ENCODE peak calls at places on chromosomes 4 and X, in four cellular contexts. H, D, R and I are unnamed samples.
A peak's percentile ranks its signal among the peaks of the same experiment; 100 is the strongest.

GRCh38 chr4:185573651-185574199 is 38.4 kb upstream of the PDLIM3 start:
- DNase-seq in D (peak; percentile 60), R (peak; percentile 36), H (no peak), I (peak; percentile 41)

GRCh38 chrX:16664059-16664458 is 14.1 kb downstream of the S100G start:
- DNase-seq in D (no peak), R (no peak), H (no peak), I (no peak)

GRCh38 chrX:150219374-150220185 is 143.5 kb upstream of the MAMLD1 start:
- DNase-seq in R (no peak), D (no peak), H (no peak), I (peak; percentile 15)

GRCh38 chr4:99324978-99325377 is 3.8 kb upstream of the ADH1B start:
- DNase-seq in R (no peak), D (no peak), H (no peak), I (no peak)

GRCh38 chr4:128635141-128635911 is 174.2 kb upstream of the JADE1 start:
- DNase-seq in H (no peak), D (peak; percentile 41), R (no peak), I (no peak)

GRCh38 chr4:1458581-1458980 is 52.3 kb upstream of the NKX1-1 start:
- DNase-seq in D (no peak), R (peak; percentile 15), H (no peak), I (no peak)

GRCh38 chrX:39816871-39817731 is 280.7 kb downstream of the BCOR start:
- DNase-seq in R (no peak), D (peak; percentile 34), H (no peak), I (peak; percentile 57)

GRCh38 chr4:186650401-186651180 is 73.1 kb downstream of the FAT1 start:
- DNase-seq in H (no peak), R (no peak), D (no peak), I (no peak)

GRCh38 chr4:123397276-123398150 is 918 bp downstream of the SPRY1 start:
- DNase-seq in R (peak; percentile 65), H (no peak), D (no peak), I (peak; percentile 66)

GRCh38 chrX:120463241-120463640 is 5.9 kb downstream of the LAMP2 start:
- DNase-seq in R (no peak), H (no peak), D (no peak), I (no peak)

GRCh38 chr4:15020502-15021286 is 18.4 kb downstream of the CPEB2 start:
- DNase-seq in H (peak; percentile 25), R (peak; percentile 4), D (no peak), I (no peak)

GRCh38 chr4:99945718-99946345 is 586 bp downstream of the DNAJB14 start:
- DNase-seq in D (peak; percentile 47), R (peak; percentile 68), H (no peak), I (peak; percentile 60)

GRCh38 chr4:16034010-16034829 is 49.6 kb downstream of the PROM1 start:
- DNase-seq in D (no peak), R (no peak), H (no peak), I (no peak)

GRCh38 chr4:16032871-16033505 is 50.8 kb downstream of the PROM1 start:
- DNase-seq in D (no peak), R (no peak), H (no peak), I (no peak)

GRCh38 chr4:16029886-16030285 is 53.9 kb downstream of the PROM1 start:
- DNase-seq in D (no peak), R (no peak), H (no peak), I (no peak)

GRCh38 chr4:16031554-16032381 is 52.1 kb downstream of the PROM1 start:
- DNase-seq in H (no peak), D (no peak), R (no peak), I (no peak)

DNA sequence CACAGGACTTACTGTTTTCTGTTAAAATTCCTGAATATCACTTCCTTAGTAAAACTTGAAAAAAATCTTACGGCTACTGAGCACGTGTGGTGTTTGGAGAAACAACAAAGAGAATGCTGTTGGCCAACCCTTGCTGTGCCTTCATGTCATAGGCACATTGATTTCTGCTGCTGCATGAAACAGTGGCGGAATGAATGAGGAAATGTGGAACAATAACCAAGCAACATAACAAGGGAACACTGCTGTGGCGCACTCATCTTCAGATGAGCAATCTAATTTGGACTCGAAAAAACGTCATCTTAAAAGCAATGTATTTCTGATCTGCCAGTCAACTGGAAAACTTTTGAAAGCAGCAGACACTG is 51.5 kb downstream of the PROM1 start:
- DNase-seq in H (no peak), R (no peak), D (no peak), I (no peak)
- TF ChIP-seq USF1 in H (no peak), R (no peak), D (no peak), I (no peak)

DNA sequence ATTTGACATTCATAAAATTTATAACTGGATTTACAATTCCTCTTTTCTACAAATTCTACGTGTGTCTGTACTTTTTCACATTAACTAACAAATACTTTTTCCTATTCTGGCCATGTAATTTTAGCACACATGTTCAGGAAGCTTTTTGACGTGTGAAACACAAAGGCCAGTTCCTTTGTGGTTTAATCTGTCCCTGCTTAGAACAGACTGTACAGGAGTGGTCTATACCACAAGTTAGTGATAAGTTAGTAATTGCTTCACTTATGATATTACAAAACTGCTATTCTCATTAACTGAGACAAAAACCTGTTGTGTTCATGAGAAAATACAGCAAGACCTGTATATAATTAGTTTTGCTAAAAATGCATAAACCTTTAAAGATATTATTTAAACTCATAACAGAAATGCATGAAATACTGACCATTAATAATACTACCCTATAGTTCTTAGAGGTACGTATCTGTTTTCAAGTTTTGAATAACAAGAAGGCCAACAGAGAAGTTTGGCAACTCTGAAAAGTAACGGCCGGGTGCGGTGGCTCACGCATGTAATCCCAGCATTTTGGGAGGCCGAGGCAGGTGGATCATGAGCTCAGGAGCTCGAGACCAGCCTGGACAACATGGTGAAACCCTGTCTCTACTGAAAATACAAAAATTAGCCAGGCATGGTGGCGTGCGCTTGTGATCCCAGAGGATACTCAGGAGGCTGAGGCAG is 13.7 kb upstream of the AREG start:
- DNase-seq in D (no peak), H (peak; percentile 23), R (no peak), I (no peak)
- TF ChIP-seq USF1 in D (no peak), H (no peak), R (no peak), I (no peak)

GRCh38 chr4:173399016-173399415 is at the start of gene SCRG1:
- DNase-seq in H (no peak), D (no peak), R (no peak), I (peak; percentile 21)

GRCh38 chr4:173391691-173392090 is 7.2 kb downstream of the SCRG1 start:
- DNase-seq in D (no peak), R (no peak), H (no peak), I (no peak)

GRCh38 chr4:173398251-173398650 is 665 bp downstream of the SCRG1 start:
- DNase-seq in D (no peak), R (no peak), H (no peak), I (no peak)

GRCh38 chr4:173403051-173403450 is 4.1 kb upstream of the SCRG1 start:
- DNase-seq in R (no peak), D (no peak), H (no peak), I (no peak)

DNA sequence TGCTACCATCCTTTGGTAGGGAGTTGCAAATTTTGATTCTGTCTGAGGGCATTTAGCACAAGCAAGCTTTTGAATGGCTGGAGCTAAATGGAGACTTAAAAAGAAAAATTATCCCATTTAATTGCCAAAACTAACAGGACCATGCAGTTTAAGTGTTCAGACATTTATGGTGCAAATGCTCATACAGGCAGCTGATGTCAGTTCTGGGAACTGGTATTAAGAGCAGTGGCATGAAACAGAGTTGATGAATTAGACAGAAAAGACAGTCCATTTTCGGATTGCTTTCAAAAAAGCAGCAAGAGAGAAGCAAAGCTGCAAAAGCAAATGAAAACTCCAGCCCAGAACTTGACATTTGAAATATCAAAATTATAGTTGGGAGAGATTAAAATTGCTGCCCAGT is 1.3 kb downstream of the SCRG1 start:
- DNase-seq in H (no peak), R (no peak), D (no peak), I (no peak)
- TF ChIP-seq USF1 in H (no peak), R (no peak), D (no peak), I (no peak)

GRCh38 chr4:2834001-2834921 is 9.4 kb upstream of the ADD1 start:
- DNase-seq in H (no peak), D (no peak), R (no peak), I (no peak)
- TF ChIP-seq USF1 in H (no peak), D (no peak), R (no peak), I (no peak)

DNA sequence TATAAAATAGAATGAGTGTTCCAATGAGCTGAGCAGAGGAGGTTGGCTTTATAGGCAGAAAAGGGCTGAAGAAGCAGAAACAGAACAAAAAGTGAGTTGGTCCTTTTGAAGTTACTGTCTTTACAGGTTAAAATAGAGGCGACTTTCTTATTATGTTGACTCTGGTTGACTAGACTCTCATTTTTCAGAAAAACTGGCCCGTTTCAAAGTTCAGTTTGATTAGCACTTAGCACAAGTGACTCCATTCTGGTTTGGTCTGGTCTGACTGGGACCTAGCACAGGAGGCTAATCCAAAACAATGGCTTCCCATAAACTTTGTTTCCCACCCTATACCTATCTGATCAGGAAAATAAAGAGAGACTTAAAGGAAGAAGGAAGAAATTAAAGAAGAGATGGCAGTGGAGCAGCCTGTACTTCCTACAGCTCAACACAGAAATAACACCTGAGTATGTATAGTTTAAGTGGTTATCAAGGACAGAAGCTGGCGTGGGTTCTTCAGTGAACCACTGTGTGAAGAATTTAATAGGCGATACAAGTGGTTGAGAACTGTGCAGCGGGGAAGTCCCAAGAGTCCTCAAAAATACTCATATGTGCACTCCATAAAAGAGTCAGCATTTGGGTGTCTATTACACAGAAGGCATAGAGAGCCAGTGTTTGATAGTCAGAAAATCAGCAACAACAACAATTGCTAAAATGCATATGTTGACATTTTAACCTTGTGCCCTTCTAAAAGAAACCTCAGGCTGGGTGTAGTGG is 554.8 kb upstream of the HTR2C start:
- DNase-seq in H (no peak), D (no peak), R (no peak), I (no peak)
- TF ChIP-seq USF1 in H (no peak), D (no peak), R (no peak), I (no peak)

GRCh38 chrX:51456814-51457213 is 39.6 kb downstream of the NUDT11 start:
- DNase-seq in D (no peak), H (no peak), R (no peak), I (no peak)

GRCh38 chrX:51456246-51456645 is 40.1 kb downstream of the NUDT11 start:
- DNase-seq in H (no peak), D (no peak), R (no peak), I (peak; percentile 36)

GRCh38 chrX:51463322-51463721 is 33.1 kb downstream of the NUDT11 start:
- DNase-seq in R (no peak), D (no peak), H (no peak), I (no peak)

GRCh38 chrX:51461053-51462050 is 35.0 kb downstream of the NUDT11 start:
- DNase-seq in D (peak; percentile 17), R (peak; percentile 25), H (no peak), I (peak; percentile 28)

GRCh38 chrX:51459125-51459524 is 37.3 kb downstream of the NUDT11 start:
- DNase-seq in H (no peak), R (no peak), D (peak; percentile 5), I (peak; percentile 19)
- TF ChIP-seq USF1 in H (no peak), R (no peak), D (no peak), I (no peak)

GRCh38 chr4:167176723-167177367 is 57.4 kb downstream of the SPOCK3 start:
- DNase-seq in R (no peak), H (no peak), D (no peak), I (no peak)
- TF ChIP-seq USF1 in R (no peak), H (no peak), D (no peak), I (no peak)

GRCh38 chr4:27129871-27130277 is 269.2 kb downstream of the STIM2 start:
- DNase-seq in D (no peak), R (no peak), H (no peak), I (no peak)
- TF ChIP-seq USF1 in D (no peak), R (no peak), H (no peak), I (no peak)